ENCODE peak calls at places on chromosomes 4 and X, in six cellular contexts. Y is aorta, Z is fibroblast of lung, J is sigmoid colon, T is cardiac muscle cell, N is tibial artery. I is an unnamed sample.

GRCh38 chr4:3703677-3704521 is 62.3 kb upstream of the ADRA2C start:
- DNase-seq in Y (peak), Z (no peak), J (no peak), T (peak), N (no peak), I (no peak)

GRCh38 chrX:46236411-46236810 is 308.8 kb downstream of the ZNF674 start:
- DNase-seq in Y (no peak), Z (no peak), J (no peak), T (no peak), N (no peak), I (no peak)

GRCh38 chrX:131332331-131332730 is 43.2 kb upstream of the IGSF1 start:
- DNase-seq in Y (no peak), Z (no peak), J (no peak), T (no peak), N (no peak), I (no peak)

GRCh38 chr4:26862381-26862915 is 1.8 kb downstream of the STIM2 start:
- DNase-seq in Y (no peak), Z (no peak), J (no peak), T (no peak), N (no peak), I (no peak)

GRCh38 chr4:150348079-150348478 is 233.9 kb upstream of the MAB21L2 start:
- DNase-seq in Y (no peak), Z (peak), J (no peak), T (no peak), N (no peak), I (no peak)

GRCh38 chr4:4480685-4481393 is 61.0 kb downstream of the STX18 start:
- DNase-seq in Y (no peak), Z (peak), J (no peak), T (peak), N (no peak), I (no peak)

GRCh38 chr4:127400736-127401346 is 231.9 kb upstream of the INTU start:
- DNase-seq in Y (peak), Z (peak), J (peak), T (peak), N (peak), I (no peak)

GRCh38 chrX:17459596-17459995 is 84.6 kb downstream of the NHS start:
- DNase-seq in Y (no peak), Z (peak), J (no peak), T (no peak), N (no peak), I (no peak)

DNA sequence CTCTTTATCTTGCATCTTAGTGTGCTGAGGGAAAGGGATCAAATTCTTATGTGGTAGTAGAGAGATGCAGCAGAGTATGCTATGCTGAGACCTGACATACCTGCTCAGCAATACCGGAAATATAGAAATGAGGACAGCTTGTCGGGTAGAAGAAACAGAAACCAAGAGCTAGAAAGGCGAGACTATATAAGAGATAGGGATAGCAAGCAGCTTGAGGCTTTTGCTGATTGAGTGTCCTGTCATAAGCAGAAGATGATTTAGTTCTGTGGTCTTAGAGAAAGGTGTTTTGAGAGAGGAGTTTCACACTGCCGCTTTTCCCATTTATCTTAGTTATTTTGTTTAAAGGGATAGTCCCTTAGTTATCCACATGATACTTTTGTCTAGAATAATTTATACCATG is 31.7 kb downstream of the USP9X start:
- DNase-seq in Y (no peak), Z (no peak), J (no peak), T (no peak), N (no peak), I (no peak)
- H3K27ac ChIP-seq in Y (no peak), Z (no peak), J (no peak), T (no peak), N (no peak), I (no peak)

GRCh38 chr4:158007566-158007965 is 165.3 kb downstream of the GASK1B start:
- DNase-seq in Y (no peak), Z (no peak), J (no peak), T (no peak), N (no peak), I (no peak)
- H3K27ac ChIP-seq in Y (no peak), Z (no peak), J (peak), T (no peak), N (peak), I (peak)

DNA sequence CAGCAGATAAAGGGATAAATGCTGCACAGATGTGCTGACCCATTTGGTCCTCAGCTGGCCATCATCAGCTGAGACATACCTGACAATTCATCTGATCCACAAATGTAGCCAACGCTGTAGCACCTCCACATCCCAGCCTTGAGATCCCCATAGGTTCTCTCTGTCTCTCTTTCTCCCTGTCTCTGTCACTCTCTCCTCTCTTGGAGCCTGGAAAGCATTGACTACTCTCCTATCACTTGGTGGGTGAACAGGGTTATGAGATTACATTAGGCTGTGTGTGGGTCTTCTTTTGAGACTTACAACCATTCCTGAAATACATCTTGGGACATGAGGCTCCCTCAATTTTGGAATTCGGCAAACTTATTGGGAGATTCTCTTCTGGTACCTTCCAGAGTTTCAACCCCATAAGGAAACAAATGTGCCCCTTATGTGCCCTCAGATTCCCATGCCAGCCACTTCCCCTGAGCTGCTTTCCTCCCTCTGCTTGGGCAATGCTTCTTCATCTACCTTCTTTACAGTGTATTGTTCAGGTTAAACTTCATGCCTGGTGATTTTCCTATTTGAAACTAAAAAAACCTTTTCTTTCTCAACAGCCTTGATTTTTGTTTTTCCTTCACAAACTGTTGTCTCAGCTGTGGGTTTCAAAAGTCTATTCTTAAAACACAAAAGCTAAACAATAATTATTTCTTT is 29.1 kb upstream of the FGF2 start:
- DNase-seq in Y (no peak), Z (no peak), J (no peak), T (no peak), N (no peak), I (no peak)
- H3K27ac ChIP-seq in Y (no peak), Z (peak), J (peak), T (peak), N (peak), I (peak)

DNA sequence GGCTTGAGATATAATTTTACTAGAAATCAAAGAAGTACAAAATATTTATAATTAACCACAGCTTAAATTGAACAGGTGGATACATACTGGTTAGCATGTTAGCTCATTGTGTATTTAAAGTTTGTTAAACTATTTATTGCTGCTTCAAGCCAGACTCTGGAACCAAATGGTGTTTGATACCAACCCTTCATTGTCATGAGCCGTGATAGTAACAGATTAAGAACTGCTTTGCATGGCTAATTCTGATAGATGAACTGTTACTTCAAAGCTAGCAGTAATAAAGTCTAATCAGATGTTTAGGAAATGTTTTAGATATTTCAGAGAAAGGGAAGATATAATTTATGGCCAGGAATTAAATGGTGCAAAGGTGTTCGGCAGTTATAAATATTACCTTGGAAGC is 676.1 kb upstream of the ATOH1 start:
- DNase-seq in Y (no peak), Z (no peak), J (no peak), T (no peak), N (no peak), I (no peak)
- H3K27ac ChIP-seq in Y (no peak), Z (no peak), J (no peak), T (no peak), N (no peak), I (no peak)

GRCh38 chrX:115591856-115592842 is 31.2 kb downstream of the PLS3 start:
- DNase-seq in Y (no peak), Z (no peak), J (no peak), T (no peak), N (no peak), I (no peak)
- H3K27ac ChIP-seq in Y (peak), Z (no peak), J (peak), T (peak), N (peak), I (peak)

DNA sequence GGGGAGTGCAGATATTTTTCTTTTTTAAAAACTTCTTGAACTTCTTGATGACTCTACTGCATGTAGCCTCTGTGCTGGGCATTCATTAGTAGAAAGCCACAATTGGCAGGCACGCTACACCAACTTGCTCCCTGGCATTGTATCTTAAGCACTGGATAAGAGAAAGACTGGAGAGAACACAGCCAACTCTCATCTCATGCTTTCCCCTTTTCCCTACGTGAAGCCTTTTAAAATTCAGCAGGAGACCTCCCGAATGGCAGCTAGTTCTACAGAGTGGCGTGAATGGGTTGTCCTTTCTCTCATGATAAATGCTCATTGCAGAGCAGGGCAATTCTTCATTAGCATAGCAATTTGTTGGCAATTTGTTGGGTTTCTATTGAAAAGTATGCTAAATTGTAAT is 47.9 kb downstream of the SEPTIN11 start:
- DNase-seq in Y (no peak), Z (no peak), J (no peak), T (no peak), N (no peak), I (no peak)
- H3K27ac ChIP-seq in Y (no peak), Z (peak), J (no peak), T (no peak), N (no peak), I (no peak)

DNA sequence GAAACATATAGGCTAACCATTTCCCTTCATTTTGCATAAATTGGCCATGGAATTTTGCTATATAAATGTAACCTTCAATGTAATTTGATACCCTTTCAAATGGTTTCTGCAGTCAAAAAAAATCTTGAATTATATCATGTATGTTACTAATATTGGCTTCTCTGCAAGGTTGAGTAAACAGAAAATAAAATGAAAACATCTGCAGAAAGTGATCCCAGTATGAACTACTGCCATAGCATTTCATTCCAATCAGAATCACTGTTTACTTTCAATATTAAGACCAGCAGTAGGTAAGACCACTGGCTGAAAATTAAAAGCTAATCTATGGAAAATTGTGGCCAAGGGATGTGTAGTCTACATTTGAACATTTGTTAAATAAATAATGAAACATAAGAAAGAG is 1165.8 kb upstream of the TENM3 start:
- DNase-seq in Y (no peak), Z (peak), J (no peak), T (no peak), N (no peak), I (no peak)
- H3K27ac ChIP-seq in Y (no peak), Z (no peak), J (no peak), T (no peak), N (no peak), I (no peak)